ENCODE peak calls at places on chromosomes 7 and 10, in six cellular contexts. K is transverse colon, F is stomach, P is IMR-90, Q is breast epithelium, Y is ovary. L is an unnamed sample.

GRCh38 chr10:24449769-24450310 is 240.9 kb downstream of the KIAA1217 start:
- DNase-seq in F (no peak), P (no peak), Y (no peak), Q (no peak), K (no peak), L (no peak)

GRCh38 chr10:27861781-27862180 is 116.2 kb upstream of the MKX start:
- DNase-seq in K (no peak), Y (no peak), P (no peak), F (no peak), Q (no peak), L (no peak)

GRCh38 chr7:105219771-105220160 is 169.0 kb downstream of the SRPK2 start:
- DNase-seq in K (no peak), F (no peak), Q (no peak), Y (no peak), P (peak), L (no peak)

GRCh38 chr7:54783952-54784351 is 24.9 kb upstream of the SEC61G start:
- DNase-seq in P (no peak), Y (no peak), Q (no peak), F (no peak), K (no peak), L (no peak)

GRCh38 chr10:71197955-71198354 is 14.4 kb upstream of the UNC5B start:
- DNase-seq in P (no peak), F (no peak), K (no peak), Y (no peak), Q (no peak), L (no peak)

GRCh38 chr7:90723866-90724265 is 127.7 kb downstream of the CDK14 start:
- DNase-seq in P (no peak), Y (no peak), Q (no peak), F (no peak), K (no peak), L (no peak)

GRCh38 chr10:91162050-91162494 is 58.4 kb upstream of the PCGF5 start:
- DNase-seq in K (no peak), F (no peak), Y (no peak), Q (peak), P (peak), L (peak)

GRCh38 chr10:119620241-119620753 is 23.5 kb upstream of the TIAL1 start:
- DNase-seq in P (peak), Y (no peak), K (no peak), Q (no peak), F (no peak), L (no peak)

GRCh38 chr10:3472705-3473078 is 300.1 kb upstream of the PITRM1 start:
- DNase-seq in K (no peak), P (peak), Q (no peak), F (no peak), Y (no peak), L (no peak)
- H3K4me3 ChIP-seq in K (peak), P (no peak), Q (peak), F (no peak), Y (peak), L (no peak)

DNA sequence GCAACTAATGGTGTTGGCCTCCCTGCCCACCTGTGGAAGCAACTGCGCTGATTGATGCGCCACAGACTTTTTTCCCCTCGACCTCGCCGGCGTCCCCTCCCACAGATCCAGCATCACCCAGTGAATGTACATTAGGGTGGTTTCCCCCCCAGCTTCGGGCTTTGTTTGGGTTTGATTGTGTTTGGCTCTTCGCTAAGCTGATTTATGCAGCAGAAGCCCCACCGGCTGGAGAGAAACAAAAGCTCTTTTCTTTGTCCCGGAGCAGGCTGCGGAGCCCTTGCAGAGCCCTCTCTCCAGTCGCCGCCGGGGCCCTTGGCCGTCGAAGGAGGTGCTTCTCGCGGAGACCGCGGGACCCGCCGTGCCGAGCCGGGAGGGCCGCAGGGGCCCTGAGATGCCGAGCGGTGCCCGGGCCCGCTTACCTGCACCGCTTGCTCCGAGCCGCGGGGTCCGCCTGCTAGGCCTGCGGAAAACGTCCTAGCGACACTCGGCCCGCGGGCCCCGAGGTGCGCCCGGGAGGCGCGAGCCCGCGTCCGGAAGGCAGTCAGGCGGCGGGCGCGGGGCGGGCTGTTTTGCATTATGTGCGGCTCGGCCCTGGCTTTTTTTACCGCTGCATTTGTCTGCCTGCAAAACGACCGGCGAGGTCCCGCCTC is 656 bp downstream of the ITGB8 start:
- DNase-seq in P (peak), Y (peak), Q (peak), K (peak), F (peak), L (peak)
- TF ChIP-seq CTCF in P (no peak), Y (no peak), Q (no peak), K (no peak), F (no peak), L (no peak)

DNA sequence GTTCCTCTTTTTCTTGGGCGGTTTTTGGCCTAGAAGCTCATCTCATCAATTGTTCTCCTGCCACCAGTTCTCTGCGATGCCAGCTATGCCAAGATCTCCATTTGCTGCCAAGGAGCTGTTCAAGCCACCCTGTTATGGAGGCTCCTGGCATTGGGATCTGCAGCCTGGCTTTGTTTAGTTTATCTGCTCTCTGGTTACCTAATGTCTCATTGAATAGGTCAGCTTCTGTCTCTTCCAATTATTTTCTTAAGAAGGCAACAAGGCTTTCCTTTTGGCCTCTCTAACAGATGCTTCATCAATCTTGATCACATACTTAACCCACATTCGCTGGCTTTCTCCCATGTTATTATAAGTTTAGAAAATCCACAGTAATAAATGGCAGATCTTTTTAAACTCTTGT is 20.6 kb upstream of the SDK1 start:
- DNase-seq in F (no peak), P (peak), K (no peak), Y (no peak), Q (peak), L (no peak)
- TF ChIP-seq POLR2A in F (no peak), P (no peak), K (no peak), Y (no peak), Q (no peak), L (no peak)

GRCh38 chr7:155213955-155214327 is 83.7 kb upstream of the INSIG1 start:
- DNase-seq in P (no peak), K (no peak), Y (no peak), F (no peak), Q (no peak), L (no peak)
- H3K4me3 ChIP-seq in P (no peak), K (no peak), Y (no peak), F (peak), Q (peak), L (peak)

GRCh38 chr10:129641982-129642381 is 174.9 kb downstream of the MGMT start:
- DNase-seq in Y (no peak), P (no peak), Q (no peak), K (no peak), F (no peak), L (no peak)
- TF ChIP-seq CTCF in Y (no peak), P (no peak), Q (no peak), K (no peak), F (no peak), L (no peak)

DNA sequence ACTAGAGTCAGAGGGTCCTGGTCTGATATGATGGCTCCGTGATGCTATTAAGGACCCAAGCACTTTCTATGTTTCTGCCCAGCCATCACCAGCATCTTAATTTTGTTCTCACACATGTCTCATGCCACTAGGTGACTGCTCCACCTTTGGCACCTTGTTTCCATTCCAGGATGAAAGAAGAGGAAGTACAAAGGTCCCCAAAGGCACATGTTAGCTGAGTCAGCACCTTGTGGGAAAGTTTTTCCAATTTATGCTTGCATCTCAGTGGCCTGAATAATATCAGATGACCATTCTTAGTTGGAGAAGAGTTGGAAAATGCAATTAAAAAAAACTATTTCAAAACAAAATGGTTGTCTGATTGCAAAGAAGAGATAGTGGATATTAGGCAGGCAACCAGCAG is 341.0 kb upstream of the NPSR1 start:
- DNase-seq in P (no peak), F (no peak), Y (no peak), Q (no peak), K (no peak), L (no peak)
- TF ChIP-seq POLR2A in P (no peak), F (no peak), Y (no peak), Q (no peak), K (no peak), L (no peak)

GRCh38 chr10:42934842-42935241 is 142.0 kb upstream of the RET start:
- DNase-seq in Q (no peak), K (no peak), Y (no peak), P (no peak), F (no peak), L (no peak)

GRCh38 chr10:42934351-42934811 is 142.5 kb upstream of the RET start:
- DNase-seq in Y (no peak), P (no peak), Q (no peak), F (no peak), K (no peak), L (peak)

GRCh38 chr10:42932735-42933453 is 144.0 kb upstream of the RET start:
- DNase-seq in P (no peak), Y (no peak), Q (no peak), F (no peak), K (no peak), L (peak)

GRCh38 chr10:42932116-42932515 is 144.8 kb upstream of the RET start:
- DNase-seq in Y (no peak), Q (no peak), P (no peak), K (no peak), F (no peak), L (peak)

GRCh38 chr10:42933454-42934340 is 143.2 kb upstream of the RET start:
- DNase-seq in Y (no peak), K (peak), P (peak), Q (no peak), F (peak), L (peak)
- H3K4me3 ChIP-seq in Y (no peak), K (peak), P (no peak), Q (peak), F (peak), L (no peak)

DNA sequence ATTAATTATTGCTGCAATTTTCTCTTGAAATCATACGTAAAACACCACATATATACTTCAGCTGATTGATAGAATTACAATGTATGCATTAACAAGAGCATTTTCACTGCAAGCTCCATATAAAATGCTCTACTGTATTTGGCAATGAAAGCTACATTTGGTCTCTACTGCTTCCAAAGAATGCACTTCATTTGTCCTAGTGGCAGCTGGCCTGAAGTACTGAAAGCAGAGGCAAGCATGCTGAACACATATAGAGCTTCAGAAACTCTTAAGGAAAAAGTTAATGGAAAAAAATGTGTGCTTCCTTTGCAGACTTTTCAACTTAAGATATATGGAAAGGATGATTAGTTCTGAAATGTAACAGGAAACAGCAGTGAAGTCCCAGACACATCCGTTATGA is 537.1 kb upstream of the POM121L12 start:
- DNase-seq in Q (no peak), F (no peak), Y (no peak), K (no peak), P (no peak), L (no peak)
- TF ChIP-seq CTCF in Q (no peak), F (no peak), Y (no peak), K (no peak), P (no peak), L (no peak)

GRCh38 chr10:48656241-48656921 is 28.3 kb upstream of the WDFY4 start:
- DNase-seq in P (peak), Y (peak), F (peak), K (peak), Q (peak), L (peak)

GRCh38 chr10:48656928-48657327 is 27.7 kb upstream of the WDFY4 start:
- DNase-seq in Q (no peak), Y (no peak), P (no peak), K (no peak), F (no peak), L (no peak)

GRCh38 chr10:48653944-48654698 is 30.6 kb upstream of the WDFY4 start:
- DNase-seq in Q (no peak), P (no peak), F (no peak), K (no peak), Y (no peak), L (no peak)

GRCh38 chr10:48653347-48653746 is 31.3 kb upstream of the WDFY4 start:
- DNase-seq in K (no peak), F (no peak), P (no peak), Q (no peak), Y (no peak), L (no peak)

GRCh38 chr10:48655426-48656240 is 29.0 kb upstream of the WDFY4 start:
- DNase-seq in Q (peak), Y (peak), P (peak), F (peak), K (peak), L (no peak)
- TF ChIP-seq POLR2A in Q (no peak), Y (no peak), P (no peak), F (no peak), K (no peak), L (no peak)

DNA sequence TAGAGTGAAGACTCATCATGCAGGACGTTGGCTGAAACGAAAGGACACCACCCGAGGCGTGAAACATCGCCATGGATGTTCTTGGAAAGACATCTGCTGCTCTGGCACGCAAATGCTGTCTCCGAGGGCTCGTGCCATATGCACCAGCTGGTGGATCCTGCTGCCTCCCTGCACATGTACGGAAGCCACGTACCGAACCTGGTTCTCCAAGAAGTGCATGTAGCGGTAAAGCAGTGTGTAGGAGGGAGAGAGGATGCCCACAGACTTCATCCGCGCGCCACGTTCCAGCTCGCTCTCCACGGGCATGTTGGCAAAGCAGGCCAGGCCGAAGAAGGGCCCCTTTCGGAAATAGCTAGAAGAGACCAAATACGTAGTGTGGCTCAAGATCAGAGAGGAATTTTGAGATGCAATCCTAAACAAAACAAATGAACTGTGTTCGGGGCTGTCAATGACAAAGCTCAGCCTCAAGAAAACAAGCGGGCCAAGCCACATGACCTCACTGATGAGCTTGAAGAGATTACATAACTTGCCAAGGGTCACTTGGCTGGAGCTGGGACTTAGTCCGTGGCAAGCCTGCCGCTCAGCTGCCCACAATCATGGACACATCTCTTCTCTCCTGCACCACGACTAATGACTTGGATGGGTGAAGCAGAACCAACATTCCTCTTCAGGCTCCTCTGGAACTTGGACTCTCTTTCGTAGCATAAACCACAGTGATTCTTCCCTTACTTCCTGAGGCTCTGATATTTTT is 16.5 kb downstream of the DENND11 start:
- DNase-seq in P (no peak), Y (no peak), Q (no peak), F (no peak), K (no peak), L (no peak)
- H3K4me3 ChIP-seq in P (no peak), Y (no peak), Q (no peak), F (no peak), K (no peak), L (no peak)

L was measured in lower leg skin.